ENCODE peak calls at places on chromosomes 13 and 19, in four cellular contexts. B, J, Z and N are unnamed samples.
A peak's percentile ranks its signal among the peaks of the same experiment; 100 is the strongest.

GRCh38 chr13:100666124-100666523 is 8.5 kb downstream of the TMTC4 start:
- DNase-seq in B (no peak), J (peak; percentile 27), Z (no peak), N (no peak)

GRCh38 chr19:38204096-38204495 is 19.9 kb downstream of the DPF1 start:
- DNase-seq in J (no peak), Z (no peak), B (no peak), N (peak; percentile 13)

GRCh38 chr19:42253245-42254082 is 1.5 kb downstream of the ERF start:
- DNase-seq in B (peak; percentile 79), J (peak; percentile 56), Z (peak; percentile 50), N (peak; percentile 15)

GRCh38 chr13:28558126-28558525 is 63.2 kb upstream of the FLT1 start:
- DNase-seq in J (peak; percentile 86), Z (peak; percentile 69), B (no peak), N (no peak)

GRCh38 chr19:58545286-58546068 is 1.6 kb downstream of the TRIM28 start:
- DNase-seq in J (no peak), B (no peak), Z (no peak), N (no peak)

GRCh38 chr19:36719687-36720556 is 32.5 kb downstream of the ZNF567 start:
- DNase-seq in B (no peak), Z (peak; percentile 25), J (peak; percentile 2), N (no peak)

GRCh38 chr19:2492870-2493269 is 16.9 kb downstream of the GADD45B start:
- DNase-seq in B (no peak), J (no peak), Z (no peak), N (no peak)

GRCh38 chr19:46015961-46016425 is 6.9 kb downstream of the PGLYRP1 start:
- DNase-seq in Z (no peak), J (no peak), B (peak; percentile 67), N (no peak)

GRCh38 chr13:93226623-93227279 is at the start of gene GPC6:
- DNase-seq in B (no peak), Z (peak; percentile 33), J (peak; percentile 96), N (peak; percentile 75)

GRCh38 chr19:2035590-2035991 is 15.5 kb downstream of the MKNK2 start:
- DNase-seq in B (peak; percentile 40), J (no peak), Z (no peak), N (no peak)

GRCh38 chr19:32165750-32166149 is 179.7 kb upstream of the ZNF507 start:
- DNase-seq in B (no peak), J (no peak), Z (no peak), N (no peak)

GRCh38 chr13:110509478-110509926 is 52.0 kb downstream of the RAB20 start:
- DNase-seq in B (no peak), Z (no peak), J (no peak), N (no peak)

GRCh38 chr19:40023969-40024368 is 27.1 kb downstream of the ZNF546 start:
- DNase-seq in Z (no peak), J (no peak), B (no peak), N (no peak)

GRCh38 chr19:29623726-29624488 is 17.8 kb downstream of the POP4 start:
- DNase-seq in Z (no peak), B (peak; percentile 94), J (no peak), N (no peak)

GRCh38 chr13:59483441-59484116 is 680.1 kb downstream of the DIAPH3 start:
- DNase-seq in B (no peak), J (peak; percentile 71), Z (no peak), N (no peak)

GRCh38 chr13:65347420-65348030 is 1882.6 kb downstream of the PCDH9 start:
- DNase-seq in Z (no peak), B (no peak), J (no peak), N (no peak)

GRCh38 chr19:12779162-12779993 is 4.0 kb upstream of the HOOK2 start:
- DNase-seq in Z (peak; percentile 90), J (peak; percentile 96), B (peak; percentile 64), N (peak; percentile 27)

GRCh38 chr19:1166872-1167573 is 7.0 kb downstream of the SBNO2 start:
- DNase-seq in B (no peak), J (no peak), Z (no peak), N (peak; percentile 28)

GRCh38 chr19:28638445-28638844 is 574.5 kb downstream of the UQCRFS1 start:
- DNase-seq in B (no peak), Z (no peak), J (no peak), N (no peak)

GRCh38 chr13:30787747-30788535 is 52.6 kb downstream of the ALOX5AP start:
- DNase-seq in J (no peak), B (no peak), Z (no peak), N (no peak)

GRCh38 chr19:6803036-6803404 is 30.5 kb downstream of the VAV1 start:
- DNase-seq in B (no peak), J (no peak), Z (no peak), N (no peak)

GRCh38 chr19:35949131-35949530 is 13.0 kb downstream of the LRFN3 start:
- DNase-seq in J (no peak), Z (peak; percentile 20), B (no peak), N (no peak)

GRCh38 chr13:75796825-75797224 is 160.7 kb downstream of the LMO7 start:
- DNase-seq in J (no peak), Z (no peak), B (no peak), N (peak; percentile 89)

GRCh38 chr19:9498183-9498902 is at the start of gene ZNF560:
- DNase-seq in B (peak; percentile 41), Z (peak; percentile 82), J (peak; percentile 2), N (no peak)

GRCh38 chr13:34356686-34357434 is 538.9 kb downstream of the RFC3 start:
- DNase-seq in Z (no peak), J (no peak), B (no peak), N (no peak)

GRCh38 chr13:111954681-111955411 is 112.1 kb upstream of the SOX1 start:
- DNase-seq in J (no peak), B (peak; percentile 30), Z (no peak), N (peak; percentile 4)

GRCh38 chr13:47076536-47076935 is 179.7 kb upstream of the HTR2A start:
- DNase-seq in J (no peak), B (no peak), Z (no peak), N (peak; percentile 19)

GRCh38 chr19:35344511-35345031 is 3.1 kb upstream of the FFAR1 start:
- DNase-seq in Z (no peak), J (no peak), B (peak; percentile 28), N (no peak)

GRCh38 chr19:31349160-31349881 is at the start of gene TSHZ3:
- DNase-seq in Z (peak; percentile 91), B (peak; percentile 67), J (peak; percentile 94), N (peak; percentile 10)

GRCh38 chr19:31499826-31500539 is 150.7 kb upstream of the TSHZ3 start:
- DNase-seq in B (no peak), J (no peak), Z (no peak), N (no peak)